ENCODE peak calls at places on chromosomes 13 and 19, in ten cellular contexts. Q, P, V, R, X, F, H, S, O and I are unnamed samples.

GRCh38 chr19:46945668-46946067 is 74.0 kb upstream of the NPAS1 start:
- DNase-seq in V (no peak), F (no peak), R (no peak), P (no peak), X (no peak), H (no peak), S (no peak), O (no peak), Q (no peak), I (no peak)

GRCh38 chr19:57888107-57888493 is 737 bp downstream of the ZNF814 start:
- DNase-seq in H (no peak), V (no peak), O (no peak), Q (no peak), R (no peak), F (no peak), P (no peak), S (no peak), X (no peak), I (no peak)

GRCh38 chr13:45195421-45195820 is 5.4 kb downstream of the KCTD4 start:
- DNase-seq in P (no peak), Q (no peak), O (no peak), V (no peak), H (no peak), X (no peak), F (peak; percentile 63), R (no peak), S (no peak), I (no peak)

GRCh38 chr13:84925443-84925842 is 873.8 kb downstream of the SLITRK6 start:
- DNase-seq in F (no peak), P (no peak), H (no peak), R (no peak), S (no peak), X (no peak), V (no peak), O (no peak), Q (no peak), I (no peak)

GRCh38 chr19:27891411-27891810 is 1321.5 kb downstream of the UQCRFS1 start:
- DNase-seq in Q (no peak), H (no peak), S (no peak), R (no peak), X (no peak), V (no peak), P (no peak), O (no peak), F (no peak), I (no peak)

GRCh38 chr19:37012093-37012745 is 66.0 kb upstream of the ZNF420 start:
- DNase-seq in Q (no peak), H (no peak), O (no peak), R (no peak), X (no peak), P (no peak), S (no peak), F (no peak), V (no peak), I (no peak)

GRCh38 chr13:22915442-22916082 is 265.2 kb upstream of the SGCG start:
- DNase-seq in P (no peak), X (no peak), R (peak; percentile 38), F (peak; percentile 9), S (no peak), Q (no peak), V (no peak), H (peak; percentile 46), O (no peak), I (peak; percentile 41)

GRCh38 chr13:60363288-60363687 is 33.7 kb upstream of the TDRD3 start:
- DNase-seq in X (no peak), R (no peak), S (no peak), F (no peak), V (no peak), O (no peak), P (no peak), Q (no peak), H (no peak), I (no peak)

GRCh38 chr13:23799945-23800344 is 89.3 kb downstream of the MIPEP start:
- DNase-seq in O (no peak), Q (no peak), S (no peak), F (no peak), X (no peak), H (no peak), R (no peak), P (no peak), V (no peak), I (peak; percentile 79)

GRCh38 chr13:25095862-25096453 is at the start of gene PABPC3:
- DNase-seq in X (no peak), S (no peak), F (no peak), O (no peak), Q (no peak), H (no peak), P (no peak), R (no peak), V (no peak), I (no peak)

GRCh38 chr13:113491982-113492381 is 1.5 kb upstream of the DCUN1D2 start:
- DNase-seq in V (no peak), P (no peak), H (no peak), R (no peak), Q (no peak), S (no peak), O (no peak), X (no peak), F (no peak), I (no peak)

GRCh38 chr13:68190826-68191225 is 960.7 kb upstream of the PCDH9 start:
- DNase-seq in H (no peak), S (no peak), O (peak; percentile 67), P (no peak), R (no peak), F (no peak), Q (no peak), X (no peak), V (no peak), I (peak; percentile 9)

GRCh38 chr13:92677571-92677970 is 549.0 kb upstream of the GPC6 start:
- DNase-seq in P (no peak), H (no peak), V (peak; percentile 35), X (no peak), Q (no peak), O (no peak), F (no peak), S (no peak), R (no peak), I (peak; percentile 60)

GRCh38 chr13:92681239-92681638 is 545.4 kb upstream of the GPC6 start:
- DNase-seq in V (no peak), S (no peak), R (no peak), X (no peak), O (no peak), H (no peak), F (no peak), P (no peak), Q (no peak), I (no peak)

GRCh38 chr13:92682832-92683517 is 543.6 kb upstream of the GPC6 start:
- DNase-seq in P (no peak), H (no peak), S (no peak), X (no peak), R (no peak), F (no peak), Q (peak; percentile 28), V (no peak), O (no peak), I (no peak)
- H3K27ac ChIP-seq in P (no peak overlapping the region), H (no peak overlapping the region), S (no peak overlapping the region), X (no peak overlapping the region), R (no peak overlapping the region), F (no peak overlapping the region), Q (no peak overlapping the region), V (no peak overlapping the region), O (no peak overlapping the region), I (no peak overlapping the region)

DNA sequence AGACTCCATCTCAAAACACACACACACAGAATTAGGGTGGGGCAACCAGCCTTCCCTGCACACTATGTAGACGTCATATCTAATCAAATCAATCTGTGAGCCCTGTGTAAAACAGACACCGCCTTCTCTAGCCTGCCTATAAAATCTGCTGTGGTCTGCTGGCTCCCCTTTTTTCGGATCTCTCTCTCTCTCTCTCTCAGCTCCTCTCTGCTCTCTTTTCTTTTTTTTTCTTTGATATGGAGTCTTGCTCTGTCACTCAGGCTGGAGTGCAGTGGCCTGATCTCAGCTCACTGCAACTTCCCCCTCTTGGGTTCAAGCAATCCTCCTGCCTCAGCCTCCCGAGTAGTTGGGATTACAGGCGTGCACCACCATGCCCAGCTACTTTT is 11.8 kb upstream of the CD70 start:
- DNase-seq in R (no peak), X (no peak), O (no peak), F (no peak), S (no peak), Q (no peak), P (no peak), V (no peak), H (no peak), I (no peak)
- H3K4me3 ChIP-seq in R (no peak overlapping the region), X (no peak overlapping the region), O (no peak overlapping the region), F (no peak overlapping the region), S (no peak overlapping the region), Q (no peak overlapping the region), P (no peak overlapping the region), V (no peak overlapping the region), H (no peak overlapping the region), I (no peak overlapping the region)

GRCh38 chr19:6074709-6075403 is 35.4 kb downstream of the RFX2 start:
- DNase-seq in H (no peak), R (no peak), X (no peak), F (no peak), O (no peak), Q (no peak), S (no peak), P (no peak), V (no peak), I (no peak)
- H3K27me3 ChIP-seq in H (no peaks in the 10 kb centered on the region), R (no peaks in the 10 kb centered on the region), X (no peaks in the 10 kb centered on the region), F (no peaks in the 10 kb centered on the region), O (no peaks in the 10 kb centered on the region), Q (no peaks in the 10 kb centered on the region), S (no peaks in the 10 kb centered on the region), P (no peaks in the 10 kb centered on the region), V (no peaks in the 10 kb centered on the region), I (no peaks in the 10 kb centered on the region)

GRCh38 chr13:110314516-110315245 is 7.6 kb downstream of the COL4A2 start:
- DNase-seq in P (no peak), Q (peak; percentile 78), O (no peak), X (no peak), S (no peak), R (peak; percentile 59), F (no peak), V (no peak), H (no peak), I (no peak)

GRCh38 chr13:110317496-110318195 is 10.6 kb downstream of the COL4A2 start:
- DNase-seq in P (no peak), O (no peak), R (no peak), V (no peak), F (no peak), X (no peak), Q (no peak), S (no peak), H (no peak), I (no peak)

GRCh38 chr13:110318920-110319319 is 11.8 kb downstream of the COL4A2 start:
- DNase-seq in X (no peak), O (no peak), S (no peak), P (no peak), Q (no peak), V (no peak), R (no peak), F (no peak), H (no peak), I (no peak)

GRCh38 chr13:110317093-110317492 is 10.0 kb downstream of the COL4A2 start:
- DNase-seq in X (no peak), P (no peak), H (no peak), R (no peak), O (no peak), V (no peak), Q (no peak), S (no peak), F (no peak), I (no peak)

GRCh38 chr13:110316196-110316595 is 9.1 kb downstream of the COL4A2 start:
- DNase-seq in S (no peak), P (no peak), V (no peak), R (no peak), Q (no peak), X (no peak), F (no peak), H (no peak), O (no peak), I (no peak)
- H3K27ac ChIP-seq in S (peak overlapping the region; percentile 15), P (no peak overlapping the region), V (no peak overlapping the region), R (peak overlapping the region; percentile 88), Q (peak overlapping the region; percentile 88), X (peak overlapping the region; percentile 29), F (no peak overlapping the region), H (no peak overlapping the region), O (no peak overlapping the region), I (no peak overlapping the region)